ENCODE peak calls at places on chromosomes 11 and 22, in five cellular contexts. One of them, this sample, is unnamed.

GRCh38 chr11:30585067-30585891 is 874 bp downstream of the MPPED2 start:
- DNase-seq in activated naive CD8-positive, alpha-beta T cell treated with anti-CD3 and anti-CD28 coated beads, Interleukin-2, amount 50 U/mL, for 24 hours: peak; percentile 7
- DNase-seq in activated naive CD4-positive, alpha-beta T cell: peak; percentile 2
- DNase-seq in KBM-7: no peak
- DNase-seq in DMS153: no peak
- DNase-seq in this sample: peak; percentile 51

GRCh38 chr22:36506637-36507517 is at the start of gene FOXRED2:
- DNase-seq in DMS153: peak; percentile 87
- DNase-seq in activated naive CD4-positive, alpha-beta T cell: peak; percentile 63
- DNase-seq in activated naive CD8-positive, alpha-beta T cell treated with anti-CD3 and anti-CD28 coated beads, Interleukin-2, amount 50 U/mL, for 24 hours: peak; percentile 90
- DNase-seq in KBM-7: peak; percentile 87
- DNase-seq in this sample: peak; percentile 94

GRCh38 chr11:1845571-1846452 is 7.0 kb downstream of the TNNI2 start:
- DNase-seq in DMS153: no peak
- DNase-seq in KBM-7: no peak
- DNase-seq in activated naive CD8-positive, alpha-beta T cell treated with anti-CD3 and anti-CD28 coated beads, Interleukin-2, amount 50 U/mL, for 24 hours: no peak
- DNase-seq in activated naive CD4-positive, alpha-beta T cell: no peak
- DNase-seq in this sample: no peak

GRCh38 chr22:19802001-19802880 is 41.7 kb downstream of the TBX1 start:
- DNase-seq in KBM-7: no peak
- DNase-seq in DMS153: no peak
- DNase-seq in activated naive CD8-positive, alpha-beta T cell treated with anti-CD3 and anti-CD28 coated beads, Interleukin-2, amount 50 U/mL, for 24 hours: no peak
- DNase-seq in activated naive CD4-positive, alpha-beta T cell: no peak
- DNase-seq in this sample: no peak

GRCh38 chr11:81874627-81875026 is 859.0 kb downstream of the FAM181B start:
- DNase-seq in activated naive CD8-positive, alpha-beta T cell treated with anti-CD3 and anti-CD28 coated beads, Interleukin-2, amount 50 U/mL, for 24 hours: no peak
- DNase-seq in DMS153: no peak
- DNase-seq in KBM-7: no peak
- DNase-seq in activated naive CD4-positive, alpha-beta T cell: no peak
- DNase-seq in this sample: no peak

GRCh38 chr11:115736146-115736545 is 231.9 kb upstream of the CADM1 start:
- DNase-seq in activated naive CD8-positive, alpha-beta T cell treated with anti-CD3 and anti-CD28 coated beads, Interleukin-2, amount 50 U/mL, for 24 hours: no peak
- DNase-seq in activated naive CD4-positive, alpha-beta T cell: no peak
- DNase-seq in KBM-7: no peak
- DNase-seq in DMS153: no peak
- DNase-seq in this sample: no peak

GRCh38 chr22:26817926-26818325 is 160.5 kb downstream of the MIAT start:
- DNase-seq in KBM-7: no peak
- DNase-seq in activated naive CD8-positive, alpha-beta T cell treated with anti-CD3 and anti-CD28 coated beads, Interleukin-2, amount 50 U/mL, for 24 hours: no peak
- DNase-seq in DMS153: no peak
- DNase-seq in activated naive CD4-positive, alpha-beta T cell: no peak
- DNase-seq in this sample: no peak

GRCh38 chr11:106786251-106786650 is 232.0 kb downstream of the GUCY1A2 start:
- DNase-seq in activated naive CD8-positive, alpha-beta T cell treated with anti-CD3 and anti-CD28 coated beads, Interleukin-2, amount 50 U/mL, for 24 hours: no peak
- DNase-seq in DMS153: no peak
- DNase-seq in activated naive CD4-positive, alpha-beta T cell: no peak
- DNase-seq in KBM-7: no peak
- DNase-seq in this sample: peak; percentile 56

GRCh38 chr11:62142921-62143320 is 19.1 kb downstream of the INCENP start:
- DNase-seq in DMS153: no peak
- DNase-seq in activated naive CD4-positive, alpha-beta T cell: no peak
- DNase-seq in KBM-7: no peak
- DNase-seq in activated naive CD8-positive, alpha-beta T cell treated with anti-CD3 and anti-CD28 coated beads, Interleukin-2, amount 50 U/mL, for 24 hours: no peak
- DNase-seq in this sample: no peak

GRCh38 chr11:60338053-60338452 is 11.0 kb downstream of the MS4A6E start:
- DNase-seq in activated naive CD8-positive, alpha-beta T cell treated with anti-CD3 and anti-CD28 coated beads, Interleukin-2, amount 50 U/mL, for 24 hours: no peak
- DNase-seq in activated naive CD4-positive, alpha-beta T cell: no peak
- DNase-seq in KBM-7: no peak
- DNase-seq in DMS153: no peak
- DNase-seq in this sample: no peak

GRCh38 chr11:65571420-65571819 is 918 bp upstream of the FAM89B start:
- DNase-seq in KBM-7: no peak
- DNase-seq in activated naive CD4-positive, alpha-beta T cell: no peak
- DNase-seq in activated naive CD8-positive, alpha-beta T cell treated with anti-CD3 and anti-CD28 coated beads, Interleukin-2, amount 50 U/mL, for 24 hours: no peak
- DNase-seq in DMS153: no peak
- DNase-seq in this sample: no peak

GRCh38 chr11:85805387-85805786 is 5.6 kb downstream of the SYTL2 start:
- DNase-seq in activated naive CD4-positive, alpha-beta T cell: no peak
- DNase-seq in activated naive CD8-positive, alpha-beta T cell treated with anti-CD3 and anti-CD28 coated beads, Interleukin-2, amount 50 U/mL, for 24 hours: no peak
- DNase-seq in DMS153: no peak
- DNase-seq in KBM-7: no peak
- DNase-seq in this sample: peak; percentile 41

GRCh38 chr11:118791961-118792578 is 1.1 kb upstream of the DDX6 start:
- DNase-seq in activated naive CD4-positive, alpha-beta T cell: no peak
- DNase-seq in activated naive CD8-positive, alpha-beta T cell treated with anti-CD3 and anti-CD28 coated beads, Interleukin-2, amount 50 U/mL, for 24 hours: peak; percentile 59
- DNase-seq in DMS153: no peak
- DNase-seq in KBM-7: no peak
- DNase-seq in this sample: peak; percentile 34

GRCh38 chr11:36266767-36267166 is 22.5 kb downstream of the COMMD9 start:
- DNase-seq in activated naive CD4-positive, alpha-beta T cell: no peak
- DNase-seq in DMS153: no peak
- DNase-seq in KBM-7: no peak
- DNase-seq in activated naive CD8-positive, alpha-beta T cell treated with anti-CD3 and anti-CD28 coated beads, Interleukin-2, amount 50 U/mL, for 24 hours: no peak
- DNase-seq in this sample: no peak

GRCh38 chr11:76380977-76381719 is at the start of the genes GVQW3 and THAP12:
- DNase-seq in activated naive CD8-positive, alpha-beta T cell treated with anti-CD3 and anti-CD28 coated beads, Interleukin-2, amount 50 U/mL, for 24 hours: peak; percentile 97
- DNase-seq in activated naive CD4-positive, alpha-beta T cell: peak; percentile 93
- DNase-seq in DMS153: peak; percentile 97
- DNase-seq in KBM-7: peak; percentile 99
- DNase-seq in this sample: peak; percentile 100

GRCh38 chr11:118047749-118048148 is 29.1 kb upstream of the TMPRSS4 start:
- DNase-seq in activated naive CD8-positive, alpha-beta T cell treated with anti-CD3 and anti-CD28 coated beads, Interleukin-2, amount 50 U/mL, for 24 hours: no peak
- DNase-seq in activated naive CD4-positive, alpha-beta T cell: no peak
- DNase-seq in DMS153: no peak
- DNase-seq in KBM-7: no peak
- DNase-seq in this sample: no peak

GRCh38 chr22:23522642-23523251 is 57.3 kb downstream of the IGLL1 start:
- DNase-seq in KBM-7: no peak
- DNase-seq in DMS153: peak; percentile 43
- DNase-seq in activated naive CD8-positive, alpha-beta T cell treated with anti-CD3 and anti-CD28 coated beads, Interleukin-2, amount 50 U/mL, for 24 hours: no peak
- DNase-seq in activated naive CD4-positive, alpha-beta T cell: no peak
- DNase-seq in this sample: peak; percentile 53

GRCh38 chr11:29934115-29934638 is 82.7 kb downstream of the KCNA4 start:
- DNase-seq in activated naive CD4-positive, alpha-beta T cell: no peak
- DNase-seq in DMS153: no peak
- DNase-seq in activated naive CD8-positive, alpha-beta T cell treated with anti-CD3 and anti-CD28 coated beads, Interleukin-2, amount 50 U/mL, for 24 hours: no peak
- DNase-seq in KBM-7: no peak
- DNase-seq in this sample: no peak

GRCh38 chr11:59247535-59248227 is 35.0 kb upstream of the MPEG1 start:
- DNase-seq in KBM-7: peak; percentile 11
- DNase-seq in activated naive CD8-positive, alpha-beta T cell treated with anti-CD3 and anti-CD28 coated beads, Interleukin-2, amount 50 U/mL, for 24 hours: no peak
- DNase-seq in DMS153: no peak
- DNase-seq in activated naive CD4-positive, alpha-beta T cell: no peak
- DNase-seq in this sample: peak; percentile 43

GRCh38 chr22:21754523-21755128 is 19.0 kb upstream of the YPEL1 start:
- DNase-seq in DMS153: no peak
- DNase-seq in activated naive CD4-positive, alpha-beta T cell: no peak
- DNase-seq in activated naive CD8-positive, alpha-beta T cell treated with anti-CD3 and anti-CD28 coated beads, Interleukin-2, amount 50 U/mL, for 24 hours: no peak
- DNase-seq in KBM-7: peak; percentile 77
- DNase-seq in this sample: no peak

GRCh38 chr22:45930324-45930723 is 46.6 kb downstream of the WNT7B start:
- DNase-seq in DMS153: no peak
- DNase-seq in activated naive CD4-positive, alpha-beta T cell: no peak
- DNase-seq in activated naive CD8-positive, alpha-beta T cell treated with anti-CD3 and anti-CD28 coated beads, Interleukin-2, amount 50 U/mL, for 24 hours: no peak
- DNase-seq in KBM-7: no peak
- DNase-seq in this sample: no peak

GRCh38 chr11:73384871-73385692 is 8.9 kb downstream of the RELT start:
- DNase-seq in activated naive CD8-positive, alpha-beta T cell treated with anti-CD3 and anti-CD28 coated beads, Interleukin-2, amount 50 U/mL, for 24 hours: peak; percentile 40
- DNase-seq in DMS153: no peak
- DNase-seq in KBM-7: peak; percentile 97
- DNase-seq in activated naive CD4-positive, alpha-beta T cell: no peak
- DNase-seq in this sample: peak; percentile 56

GRCh38 chr11:125433454-125434121 is 62.5 kb downstream of the FEZ1 start:
- DNase-seq in KBM-7: peak; percentile 68
- DNase-seq in activated naive CD4-positive, alpha-beta T cell: no peak
- DNase-seq in activated naive CD8-positive, alpha-beta T cell treated with anti-CD3 and anti-CD28 coated beads, Interleukin-2, amount 50 U/mL, for 24 hours: peak; percentile 25
- DNase-seq in DMS153: peak; percentile 8
- DNase-seq in this sample: peak; percentile 77

GRCh38 chr11:82733444-82734119 is at the start of gene FAM181B:
- DNase-seq in activated naive CD8-positive, alpha-beta T cell treated with anti-CD3 and anti-CD28 coated beads, Interleukin-2, amount 50 U/mL, for 24 hours: peak; percentile 37
- DNase-seq in KBM-7: peak; percentile 57
- DNase-seq in activated naive CD4-positive, alpha-beta T cell: no peak
- DNase-seq in DMS153: peak; percentile 57
- DNase-seq in this sample: peak; percentile 74

GRCh38 chr11:126519653-126520573 is 164.4 kb downstream of the ST3GAL4 start:
- DNase-seq in activated naive CD4-positive, alpha-beta T cell: no peak
- DNase-seq in activated naive CD8-positive, alpha-beta T cell treated with anti-CD3 and anti-CD28 coated beads, Interleukin-2, amount 50 U/mL, for 24 hours: no peak
- DNase-seq in KBM-7: no peak
- DNase-seq in DMS153: no peak
- DNase-seq in this sample: no peak

GRCh38 chr11:113591122-113591521 is 115.0 kb downstream of the TMPRSS5 start:
- DNase-seq in activated naive CD8-positive, alpha-beta T cell treated with anti-CD3 and anti-CD28 coated beads, Interleukin-2, amount 50 U/mL, for 24 hours: no peak
- DNase-seq in KBM-7: no peak
- DNase-seq in DMS153: no peak
- DNase-seq in activated naive CD4-positive, alpha-beta T cell: no peak
- DNase-seq in this sample: no peak

GRCh38 chr11:27395556-27396258 is 32.7 kb upstream of the CCDC34 start:
- DNase-seq in activated naive CD8-positive, alpha-beta T cell treated with anti-CD3 and anti-CD28 coated beads, Interleukin-2, amount 50 U/mL, for 24 hours: no peak
- DNase-seq in activated naive CD4-positive, alpha-beta T cell: no peak
- DNase-seq in KBM-7: no peak
- DNase-seq in DMS153: no peak
- DNase-seq in this sample: peak; percentile 64

This sample was measured in astrocyte of the hippocampus.